ENCODE peak calls at places on chromosome 16, in four cellular contexts. G is effector memory CD4-positive, alpha-beta T cell; X is CD4-positive, CD25-positive, alpha-beta regulatory T cell; Z is stomach. W is an unnamed sample.

GRCh38 chr16:11155284-11155806 is 100.7 kb downstream of the SOCS1 start:
- DNase-seq in G (no peak), X (no peak), Z (no peak), W (no peak)

GRCh38 chr16:47072158-47072557 is 71.6 kb downstream of the NETO2 start:
- DNase-seq in G (no peak), X (no peak), Z (no peak), W (no peak)

GRCh38 chr16:12589676-12590075 is 214.0 kb downstream of the CPPED1 start:
- DNase-seq in G (no peak), X (no peak), Z (no peak), W (no peak)

GRCh38 chr16:54073356-54073755 is 213.2 kb downstream of the IRX3 start:
- DNase-seq in G (no peak), X (no peak), Z (no peak), W (no peak)

GRCh38 chr16:21101631-21102420 is 48.8 kb downstream of the DNAH3 start:
- DNase-seq in G (no peak), X (no peak), Z (peak; percentile 31), W (no peak)

GRCh38 chr16:77647726-77648125 is 74.6 kb upstream of the NUDT7 start:
- DNase-seq in G (no peak), X (no peak), Z (no peak), W (no peak)

GRCh38 chr16:55349867-55350266 is 25.9 kb downstream of the IRX6 start:
- DNase-seq in G (no peak), X (no peak), Z (no peak), W (no peak)

GRCh38 chr16:53489754-53490153 is 13.3 kb downstream of the AKTIP start:
- DNase-seq in G (no peak), X (no peak), Z (no peak), W (no peak)

GRCh38 chr16:28090646-28091377 is 27.3 kb upstream of the GSG1L start:
- DNase-seq in G (no peak), X (no peak), Z (no peak), W (no peak)

GRCh38 chr16:7304257-7304656 is 28.4 kb upstream of the RBFOX1 start:
- DNase-seq in G (no peak), X (no peak), Z (no peak), W (no peak)

GRCh38 chr16:46839986-46840443 is 9.0 kb upstream of the C16orf87 start:
- DNase-seq in G (no peak), X (no peak), Z (no peak), W (no peak)

GRCh38 chr16:75550211-75550662 is 5.8 kb downstream of the TMEM231 start:
- DNase-seq in G (no peak), X (no peak), Z (peak; percentile 31), W (peak; percentile 6)

GRCh38 chr16:14423344-14423743 is 206.7 kb downstream of the PARN start:
- DNase-seq in G (no peak), X (no peak), Z (no peak), W (no peak)

GRCh38 chr16:77652399-77652798 is 69.9 kb upstream of the NUDT7 start:
- DNase-seq in G (no peak), X (no peak), Z (no peak), W (no peak)

GRCh38 chr16:17469011-17469741 is 1.6 kb downstream of the XYLT1 start:
- DNase-seq in G (no peak), X (no peak), Z (no peak), W (no peak)

GRCh38 chr16:4097826-4098240 is 18.4 kb downstream of the ADCY9 start:
- DNase-seq in G (no peak), X (no peak), Z (no peak), W (no peak)

GRCh38 chr16:60651351-60651750 is 1384.9 kb downstream of the CDH8 start:
- DNase-seq in G (no peak), X (no peak), Z (no peak), W (no peak)

GRCh38 chr16:53622315-53622714 is 81.3 kb downstream of the RPGRIP1L start:
- DNase-seq in G (no peak), X (no peak), Z (no peak), W (no peak)

DNA sequence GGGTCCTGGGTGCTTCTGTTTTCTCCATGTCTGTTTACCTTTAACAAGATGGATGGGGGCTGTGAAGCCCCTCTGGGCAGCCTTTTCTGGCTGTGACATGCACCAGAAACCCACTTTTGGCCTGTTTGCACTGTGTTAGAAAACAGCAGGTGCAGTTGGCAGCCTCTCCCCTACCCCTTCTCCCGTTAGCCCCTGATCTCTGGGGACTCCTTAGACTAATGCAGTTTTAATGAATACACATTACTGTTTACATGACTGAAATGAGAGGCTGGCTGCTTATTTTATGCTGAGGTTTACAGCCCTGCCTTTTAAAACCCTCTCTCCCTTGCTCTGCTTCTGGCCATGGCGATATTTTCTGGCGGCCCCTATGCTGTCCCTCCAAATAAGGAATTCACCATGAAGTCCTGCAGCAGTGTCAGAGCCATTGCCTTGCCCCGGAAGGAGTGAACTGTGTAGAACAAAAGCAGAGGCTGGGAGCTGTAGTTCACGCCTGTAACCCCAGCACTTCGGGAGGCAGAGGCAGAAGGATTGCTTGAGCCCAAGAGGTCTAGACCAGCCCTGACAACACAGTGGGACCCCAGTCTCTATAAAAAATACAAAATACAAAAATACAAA is 79.3 kb downstream of the PRKCB start:
- DNase-seq in G (no peak), X (no peak), Z (no peak), W (no peak)
- H3K27ac ChIP-seq in G (no peak overlapping the region), X (no peak overlapping the region), Z (peak overlapping the region; percentile 37), W (no peak overlapping the region)

DNA sequence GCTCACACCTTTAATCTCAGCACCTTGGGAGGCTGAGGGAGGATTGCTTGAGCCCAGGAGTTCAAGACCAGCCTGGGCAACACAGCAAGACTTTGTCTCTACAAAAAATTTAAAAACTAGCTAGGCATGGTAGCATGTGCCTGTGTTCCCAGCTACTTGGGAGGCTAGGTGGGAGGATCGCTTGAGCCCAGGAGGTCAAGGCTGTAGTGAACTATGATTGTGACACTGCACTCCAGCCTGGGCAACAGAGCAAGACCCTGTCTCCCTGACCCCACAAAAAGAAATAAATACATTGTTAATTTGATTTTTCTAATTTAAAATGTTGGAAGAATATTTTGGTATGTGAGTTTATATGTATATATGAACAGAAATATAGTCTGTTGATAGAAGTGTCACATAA is 22.4 kb upstream of the PHAF1 start:
- DNase-seq in G (no peak), X (no peak), Z (no peak), W (no peak)
- H3K36me3 ChIP-seq in G (no peaks in the 10 kb centered on the region), X (peaks cover 12% of the 10 kb centered on the region), Z (peaks cover 11% of the 10 kb centered on the region), W (peaks cover 5% of the 10 kb centered on the region)

GRCh38 chr16:57803413-57803990 is 1.2 kb upstream of the KIFC3 start:
- DNase-seq in G (no peak), X (no peak), Z (no peak), W (no peak)

GRCh38 chr16:57800213-57801097 is 1.8 kb downstream of the KIFC3 start:
- DNase-seq in G (no peak), X (no peak), Z (peak; percentile 26), W (no peak)

GRCh38 chr16:57802635-57803412 is 533 bp upstream of the KIFC3 start:
- DNase-seq in G (no peak), X (peak; percentile 5), Z (peak; percentile 37), W (no peak)

GRCh38 chr16:57801098-57801855 is 1.0 kb downstream of the KIFC3 start:
- DNase-seq in G (no peak), X (no peak), Z (no peak), W (no peak)

GRCh38 chr16:57801856-57802634 is at the start of gene KIFC3:
- DNase-seq in G (peak; percentile 45), X (peak; percentile 5), Z (peak; percentile 83), W (peak; percentile 48)
- H3K27ac ChIP-seq in G (no peak within 1 kb of the TSS), X (no peak within 1 kb of the TSS), Z (peak within 1 kb of the TSS; percentile 89), W (no peak within 1 kb of the TSS)

DNA sequence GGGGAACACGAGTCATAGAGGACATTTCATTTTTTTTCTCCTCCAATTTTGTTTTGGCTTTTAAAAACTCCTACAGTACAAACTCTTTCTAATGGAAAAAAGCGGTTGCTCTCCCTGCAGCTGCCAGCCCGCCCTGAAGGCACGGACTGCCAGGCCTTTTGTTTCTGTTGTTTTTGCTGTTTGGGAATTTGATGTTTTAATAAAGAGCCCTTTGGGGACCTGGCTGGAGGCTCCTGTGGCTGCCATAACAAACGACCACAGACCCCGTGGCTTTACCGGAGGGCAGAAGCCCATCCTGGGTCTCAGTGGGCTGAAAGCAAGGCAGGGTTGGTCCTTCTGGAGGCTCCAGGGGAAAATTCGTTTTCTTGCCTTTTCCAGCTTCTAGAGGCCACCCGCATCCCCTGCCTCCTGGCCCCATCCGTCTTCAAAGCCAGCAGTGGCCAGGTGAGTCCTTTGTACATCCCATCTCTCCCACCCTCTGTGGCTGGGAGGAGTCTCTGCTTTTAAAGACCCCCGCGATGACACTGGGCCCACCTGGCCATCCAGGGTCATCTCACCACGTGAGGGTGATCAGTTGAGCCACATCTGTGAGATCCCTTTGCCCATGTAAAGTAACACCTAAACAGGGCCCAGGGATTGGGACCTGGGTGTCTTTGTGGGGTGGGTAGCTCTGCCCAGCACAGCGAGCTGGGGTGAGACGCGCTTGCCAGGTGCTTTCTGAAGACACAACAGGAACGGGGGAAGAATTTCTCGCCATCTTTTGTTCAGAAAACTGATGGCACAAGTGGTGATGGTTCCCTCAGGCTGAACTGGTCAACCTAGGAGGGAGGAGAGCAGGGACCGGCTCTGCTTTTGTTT is 113.9 kb downstream of the BANP start:
- DNase-seq in G (no peak), X (no peak), Z (no peak), W (no peak)
- H3K36me3 ChIP-seq in G (peaks cover 37% of the 10 kb centered on the region), X (peaks cover 42% of the 10 kb centered on the region), Z (peaks cover 10% of the 10 kb centered on the region), W (peaks cover 13% of the 10 kb centered on the region)